ENCODE peak calls at places on chromosomes 4 and X, in five cellular contexts. P is BE2C, I is IMR-90, G is BJ, Q is Karpas-422. Y is an unnamed sample. For H3K36me3, the result is how much of the 10 kb centered on the place peaks cover.

GRCh38 chr4:7041851-7042696 is 1.1 kb upstream of the TADA2B start:
- DNase-seq in G (no peak), Q (peak), I (peak), P (peak), Y (peak)

GRCh38 chrX:30144221-30144620 is 71.1 kb upstream of the MAGEB2 start:
- DNase-seq in G (no peak), P (no peak), I (no peak), Q (no peak), Y (no peak)

GRCh38 chr4:10457255-10457801 is at the start of gene ZNF518B:
- DNase-seq in Q (peak), I (peak), P (peak), G (no peak), Y (peak)

GRCh38 chr4:24856586-24856985 is 56.3 kb downstream of the CCDC149 start:
- DNase-seq in G (no peak), Q (no peak), I (peak), P (no peak), Y (peak)

GRCh38 chr4:142925161-142925560 is 79.1 kb upstream of the INPP4B start:
- DNase-seq in Q (no peak), P (no peak), I (no peak), G (no peak), Y (peak)

GRCh38 chrX:75155454-75155829 is 641 bp downstream of the ABCB7 start:
- DNase-seq in Q (peak), G (no peak), P (no peak), I (peak), Y (peak)

GRCh38 chr4:121554377-121554776 is 142.4 kb downstream of the ANXA5 start:
- DNase-seq in I (no peak), Q (no peak), G (no peak), P (no peak), Y (no peak)

GRCh38 chr4:65033899-65034298 is 624.6 kb upstream of the TECRL start:
- DNase-seq in Q (no peak), I (no peak), P (no peak), G (no peak), Y (no peak)

GRCh38 chr4:168272488-168272887 is 46.1 kb downstream of the DDX60 start:
- DNase-seq in Q (no peak), I (no peak), P (no peak), G (no peak), Y (no peak)

GRCh38 chr4:106287353-106287969 is 28.5 kb downstream of the TBCK start:
- DNase-seq in P (no peak), I (peak), G (peak), Q (no peak), Y (peak)

GRCh38 chr4:80192937-80193336 is 4.4 kb upstream of the PRDM8 start:
- DNase-seq in I (peak), P (no peak), G (no peak), Q (no peak), Y (peak)

GRCh38 chrX:153460826-153461225 is 9.6 kb downstream of the HAUS7 start:
- DNase-seq in I (peak), Q (peak), G (no peak), P (peak), Y (peak)

GRCh38 chrX:139967300-139967699 is 2.0 kb upstream of the CXorf66 start:
- DNase-seq in P (peak), Q (peak), I (no peak), G (no peak), Y (no peak)

GRCh38 chr4:5137927-5138326 is 86.6 kb downstream of the STK32B start:
- DNase-seq in I (peak), P (no peak), G (no peak), Q (no peak), Y (peak)

GRCh38 chrX:43644124-43644701 is 11.9 kb upstream of the MAOA start:
- DNase-seq in P (no peak), I (peak), Q (no peak), G (no peak), Y (peak)

GRCh38 chr4:36900446-36900987 is 344.0 kb upstream of the NWD2 start:
- DNase-seq in P (no peak), I (no peak), G (no peak), Q (no peak), Y (no peak)

GRCh38 chr4:110900206-110900769 is 277.4 kb upstream of the PITX2 start:
- DNase-seq in Q (no peak), P (no peak), I (peak), G (peak), Y (peak)

GRCh38 chr4:185261971-185262370 is 52.6 kb downstream of the SNX25 start:
- DNase-seq in Q (no peak), I (no peak), G (no peak), P (no peak), Y (peak)

GRCh38 chrX:130144509-130144908 is 21.1 kb downstream of the AIFM1 start:
- DNase-seq in I (peak), Q (no peak), P (no peak), G (no peak), Y (peak)

GRCh38 chrX:130147631-130148030 is 18.0 kb downstream of the AIFM1 start:
- DNase-seq in P (no peak), I (no peak), G (no peak), Q (no peak), Y (no peak)

GRCh38 chrX:130139474-130140201 is 26.0 kb downstream of the AIFM1 start:
- DNase-seq in Q (no peak), P (no peak), G (no peak), I (no peak), Y (no peak)

GRCh38 chrX:130145123-130145522 is 20.5 kb downstream of the AIFM1 start:
- DNase-seq in P (no peak), Q (no peak), I (no peak), G (no peak), Y (no peak)
- H3K36me3 ChIP-seq in P (under half), Q (under half), I (under half), G (under half), Y (under half)

DNA sequence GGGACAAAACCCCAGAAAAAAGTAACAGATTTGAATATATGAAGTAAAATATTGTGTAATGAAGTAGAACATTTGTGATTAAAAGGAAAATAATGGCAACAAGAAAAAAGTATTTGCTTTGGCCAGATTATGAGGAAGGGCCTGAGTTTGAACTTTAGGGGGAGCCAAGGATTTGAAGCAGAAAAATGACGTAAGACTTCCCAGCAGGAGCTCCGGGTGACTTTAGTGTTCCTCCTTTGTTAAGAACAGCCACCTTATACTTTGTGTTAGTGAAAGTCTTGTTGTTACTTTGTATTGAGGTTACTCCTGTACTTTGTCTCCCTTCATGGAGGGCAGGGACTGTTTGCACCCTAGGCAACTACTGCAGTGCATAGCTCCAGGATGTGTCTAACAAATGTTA is 41.1 kb downstream of the DCUN1D4 start:
- DNase-seq in P (no peak), Q (no peak), I (no peak), G (no peak), Y (no peak)
- H3K36me3 ChIP-seq in P (under half), Q (under half), I (under half), G (under half), Y (under half)

GRCh38 chr4:122826596-122827257 is at the start of gene FGF2:
- DNase-seq in Q (no peak), P (peak), G (no peak), I (peak), Y (peak)

GRCh38 chr4:122827899-122828601 is 1.4 kb downstream of the FGF2 start:
- DNase-seq in P (peak), G (no peak), I (peak), Q (peak), Y (peak)

GRCh38 chr4:122827258-122827887 is 742 bp downstream of the FGF2 start:
- DNase-seq in G (no peak), Q (peak), P (peak), I (peak), Y (peak)

GRCh38 chr4:122824616-122825015 is 2.0 kb upstream of the FGF2 start:
- DNase-seq in Q (no peak), I (peak), G (no peak), P (no peak), Y (no peak)

DNA sequence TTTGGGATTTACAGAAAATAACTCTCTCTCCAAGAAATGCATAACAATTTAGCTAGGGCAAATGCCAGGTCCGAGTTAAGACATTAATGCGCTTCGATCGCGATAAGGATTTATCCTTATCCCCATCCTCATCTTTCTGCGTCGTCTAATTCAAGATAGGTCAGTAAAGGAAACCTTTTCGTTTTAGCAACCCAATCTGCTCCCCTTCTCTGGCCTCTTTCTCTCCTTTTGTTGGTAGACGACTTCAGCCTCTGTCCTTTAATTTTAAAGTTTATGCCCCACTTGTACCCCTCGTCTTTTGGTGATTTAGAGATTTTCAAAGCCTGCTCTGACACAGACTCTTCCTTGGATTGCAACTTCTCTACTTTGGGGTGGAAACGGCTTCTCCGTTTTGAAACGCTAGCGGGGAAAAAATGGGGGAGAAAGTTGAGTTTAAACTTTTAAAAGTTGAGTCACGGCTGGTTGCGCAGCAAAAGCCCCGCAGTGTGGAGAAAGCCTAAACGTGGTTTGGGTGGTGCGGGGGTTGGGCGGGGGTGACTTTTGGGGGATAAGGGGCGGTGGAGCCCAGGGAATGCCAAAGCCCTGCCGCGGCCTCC is 533 bp upstream of the FGF2 start:
- DNase-seq in I (peak), Q (no peak), G (no peak), P (no peak), Y (peak)
- H3K36me3 ChIP-seq in I (under half), Q (under half), G (under half), P (under half), Y (under half)

GRCh38 chr4:77065382-77065781 is 10.4 kb downstream of the CCNI start:
- DNase-seq in P (no peak), G (no peak), Q (no peak), I (peak), Y (peak)

DNA sequence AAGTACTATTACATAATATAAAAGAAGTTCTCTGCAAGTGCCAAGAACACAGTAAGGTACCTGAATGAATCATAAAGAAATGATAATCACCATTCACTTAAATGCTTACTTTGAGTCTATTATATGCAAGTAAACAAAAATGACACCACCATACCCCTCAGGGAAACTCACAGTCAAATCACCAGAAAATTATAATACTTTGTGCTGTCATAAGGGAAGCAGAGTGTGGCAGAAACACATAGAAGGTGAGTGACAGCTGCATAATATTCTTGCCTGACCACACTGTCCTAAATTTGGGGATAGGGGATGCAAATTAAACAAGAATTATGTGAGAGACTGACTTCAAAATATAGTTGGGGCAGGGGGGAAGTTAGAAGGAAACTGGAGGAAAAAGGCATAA is 12.9 kb downstream of the CCNI start:
- DNase-seq in Q (no peak), I (no peak), P (no peak), G (no peak), Y (no peak)
- H3K36me3 ChIP-seq in Q (under half), I (under half), P (under half), G (under half), Y (under half)

GRCh38 chrX:53674581-53674980 is 11.9 kb downstream of the HUWE1 start:
- DNase-seq in G (no peak), I (peak), P (no peak), Q (no peak), Y (peak)
- H3K36me3 ChIP-seq in G (under half), I (under half), P (under half), Q (under half), Y (under half)

GRCh38 chr4:866068-866760 is 40.3 kb upstream of the CPLX1 start:
- DNase-seq in G (no peak), I (no peak), P (no peak), Q (no peak), Y (no peak)

GRCh38 chr4:865121-865465 is 39.2 kb upstream of the CPLX1 start:
- DNase-seq in G (no peak), Q (no peak), I (no peak), P (no peak), Y (no peak)

GRCh38 chr4:866761-867390 is 40.9 kb upstream of the CPLX1 start:
- DNase-seq in Q (no peak), G (no peak), I (no peak), P (no peak), Y (peak)

GRCh38 chr4:865572-865971 is 39.6 kb upstream of the CPLX1 start:
- DNase-seq in Q (no peak), P (no peak), I (no peak), G (no peak), Y (no peak)

GRCh38 chr4:864456-865120 is 38.7 kb upstream of the CPLX1 start:
- DNase-seq in I (no peak), G (no peak), Q (no peak), P (no peak), Y (no peak)
- H3K36me3 ChIP-seq in I (half or more), G (under half), Q (under half), P (under half), Y (under half)

Y was measured in fibroblast of lung.